ENCODE peak calls at places on chromosomes 1 and 21, in six cellular contexts. V is GM12865, D is hepatic stellate cell, Z is GM04503, F is amygdala, H is AG09319. W is an unnamed sample.

GRCh38 chr1:179079113-179079761 is 2.6 kb upstream of the TOR3A start:
- DNase-seq in V (peak), D (peak), Z (no peak), F (peak), H (peak), W (peak)

GRCh38 chr1:25809283-25809926 is 9.4 kb downstream of the SELENON start:
- DNase-seq in V (peak), D (no peak), Z (no peak), F (no peak), H (no peak), W (no peak)

GRCh38 chr1:178055779-178056471 is 38.0 kb upstream of the RASAL2 start:
- DNase-seq in V (peak), D (no peak), Z (no peak), F (no peak), H (no peak), W (no peak)

GRCh38 chr1:115168026-115168425 is 78.7 kb upstream of the TSPAN2 start:
- DNase-seq in V (no peak), D (no peak), Z (no peak), F (no peak), H (no peak), W (no peak)

GRCh38 chr1:200130552-200130951 is 103.0 kb downstream of the NR5A2 start:
- DNase-seq in V (no peak), D (no peak), Z (no peak), F (no peak), H (no peak), W (no peak)

GRCh38 chr21:45109831-45110492 is 35.6 kb downstream of the ADARB1 start:
- DNase-seq in V (peak), D (peak), Z (no peak), F (peak), H (peak), W (no peak)

GRCh38 chr1:61271412-61271789 is 189.0 kb downstream of the NFIA start:
- DNase-seq in V (no peak), D (no peak), Z (no peak), F (no peak), H (no peak), W (no peak)

GRCh38 chr1:20380616-20381035 is 90.0 kb downstream of the VWA5B1 start:
- DNase-seq in V (no peak), D (no peak), Z (peak), F (peak), H (peak), W (no peak)

GRCh38 chr1:218582646-218583045 is 237.5 kb downstream of the TGFB2 start:
- DNase-seq in V (no peak), D (no peak), Z (no peak), F (no peak), H (no peak), W (no peak)

GRCh38 chr1:48572632-48573258 is 100.7 kb upstream of the SPATA6 start:
- DNase-seq in V (peak), D (peak), Z (no peak), F (peak), H (no peak), W (peak)

GRCh38 chr21:23660560-23660959 is 1946.7 kb downstream of the MRPL39 start:
- DNase-seq in V (no peak), D (no peak), Z (no peak), F (no peak), H (no peak), W (no peak)

GRCh38 chr1:46528297-46528955 is 23.0 kb downstream of the KNCN start:
- DNase-seq in V (no peak), D (no peak), Z (no peak), F (peak), H (no peak), W (no peak)

GRCh38 chr1:21247892-21248715 is 42.2 kb downstream of the ECE1 start:
- DNase-seq in V (no peak), D (no peak), Z (no peak), F (no peak), H (no peak), W (no peak)

GRCh38 chr1:164479242-164479641 is 79.7 kb upstream of the PBX1 start:
- DNase-seq in V (no peak), D (no peak), Z (no peak), F (no peak), H (no peak), W (no peak)

GRCh38 chr1:34831721-34832246 is 27.8 kb downstream of the SMIM12 start:
- DNase-seq in V (no peak), D (no peak), Z (no peak), F (no peak), H (no peak), W (no peak)

GRCh38 chr1:198018529-198018928 is 101.4 kb downstream of the LHX9 start:
- DNase-seq in V (no peak), D (peak), Z (peak), F (no peak), H (no peak), W (no peak)

GRCh38 chr21:45724345-45724961 is 80.9 kb downstream of the PCBP3 start:
- DNase-seq in V (no peak), D (no peak), Z (no peak), F (peak), H (no peak), W (peak)

GRCh38 chr1:14934867-14935266 is 218.7 kb upstream of the TMEM51 start:
- DNase-seq in V (no peak), D (no peak), Z (no peak), F (no peak), H (no peak), W (no peak)

GRCh38 chr1:32818804-32819541 is 1.5 kb downstream of the S100PBP start:
- DNase-seq in V (peak), D (no peak), Z (no peak), F (no peak), H (no peak), W (no peak)